ENCODE peak calls at places on chromosomes 16 and 17, in five cellular contexts. One of them, this sample, is unnamed.

GRCh38 chr16:83903739-83904138 is 4.8 kb downstream of the MLYCD start:
- DNase-seq in AG08395: peak; percentile 74
- DNase-seq in NCI-H1436 treated with DMSO at 0.1 percent for 48 hours: no peak
- DNase-seq in stimulated activated CD4-positive, alpha-beta T cell treated with anti-CD3 and anti-CD28 coated beads, Interleukin-1b, Interleukin-23, amount 100 ng/mL, for 1 hour: no peak
- DNase-seq in Ammon's horn: peak; percentile 66
- DNase-seq in this sample: no peak

GRCh38 chr16:81127051-81127450 is 30.9 kb upstream of the GCSH start:
- DNase-seq in AG08395: peak; percentile 62
- DNase-seq in NCI-H1436 treated with DMSO at 0.1 percent for 48 hours: no peak
- DNase-seq in stimulated activated CD4-positive, alpha-beta T cell treated with anti-CD3 and anti-CD28 coated beads, Interleukin-1b, Interleukin-23, amount 100 ng/mL, for 1 hour: no peak
- DNase-seq in Ammon's horn: no peak
- DNase-seq in this sample: no peak

GRCh38 chr16:46746821-46747776 is 1.0 kb downstream of the MYLK3 start:
- DNase-seq in AG08395: no peak
- DNase-seq in NCI-H1436 treated with DMSO at 0.1 percent for 48 hours: no peak
- DNase-seq in stimulated activated CD4-positive, alpha-beta T cell treated with anti-CD3 and anti-CD28 coated beads, Interleukin-1b, Interleukin-23, amount 100 ng/mL, for 1 hour: no peak
- DNase-seq in Ammon's horn: no peak
- DNase-seq in this sample: no peak

GRCh38 chr16:84648595-84649510 is 542 bp downstream of the KLHL36 start:
- DNase-seq in AG08395: peak; percentile 12
- DNase-seq in NCI-H1436 treated with DMSO at 0.1 percent for 48 hours: no peak
- DNase-seq in stimulated activated CD4-positive, alpha-beta T cell treated with anti-CD3 and anti-CD28 coated beads, Interleukin-1b, Interleukin-23, amount 100 ng/mL, for 1 hour: peak; percentile 7
- DNase-seq in Ammon's horn: no peak
- DNase-seq in this sample: no peak

GRCh38 chr16:17469011-17469741 is 1.6 kb downstream of the XYLT1 start:
- DNase-seq in AG08395: peak; percentile 80
- DNase-seq in NCI-H1436 treated with DMSO at 0.1 percent for 48 hours: no peak
- DNase-seq in stimulated activated CD4-positive, alpha-beta T cell treated with anti-CD3 and anti-CD28 coated beads, Interleukin-1b, Interleukin-23, amount 100 ng/mL, for 1 hour: no peak
- DNase-seq in Ammon's horn: no peak
- DNase-seq in this sample: no peak

GRCh38 chr17:77214743-77215142 is 74.0 kb downstream of the SEC14L1 start:
- DNase-seq in AG08395: peak; percentile 72
- DNase-seq in NCI-H1436 treated with DMSO at 0.1 percent for 48 hours: no peak
- DNase-seq in stimulated activated CD4-positive, alpha-beta T cell treated with anti-CD3 and anti-CD28 coated beads, Interleukin-1b, Interleukin-23, amount 100 ng/mL, for 1 hour: no peak
- DNase-seq in Ammon's horn: peak; percentile 75
- DNase-seq in this sample: peak; percentile 33

GRCh38 chr17:63816669-63817068 is 10.6 kb upstream of the PSMC5 start:
- DNase-seq in AG08395: no peak
- DNase-seq in NCI-H1436 treated with DMSO at 0.1 percent for 48 hours: no peak
- DNase-seq in stimulated activated CD4-positive, alpha-beta T cell treated with anti-CD3 and anti-CD28 coated beads, Interleukin-1b, Interleukin-23, amount 100 ng/mL, for 1 hour: no peak
- DNase-seq in Ammon's horn: no peak
- DNase-seq in this sample: no peak

GRCh38 chr16:57000271-57001025 is 11.1 kb downstream of the NLRC5 start:
- DNase-seq in AG08395: peak; percentile 94
- DNase-seq in NCI-H1436 treated with DMSO at 0.1 percent for 48 hours: no peak
- DNase-seq in stimulated activated CD4-positive, alpha-beta T cell treated with anti-CD3 and anti-CD28 coated beads, Interleukin-1b, Interleukin-23, amount 100 ng/mL, for 1 hour: no peak
- DNase-seq in Ammon's horn: no peak
- DNase-seq in this sample: no peak

GRCh38 chr16:89123001-89123830 is 29.6 kb downstream of the ACSF3 start:
- DNase-seq in AG08395: no peak
- DNase-seq in NCI-H1436 treated with DMSO at 0.1 percent for 48 hours: no peak
- DNase-seq in stimulated activated CD4-positive, alpha-beta T cell treated with anti-CD3 and anti-CD28 coated beads, Interleukin-1b, Interleukin-23, amount 100 ng/mL, for 1 hour: no peak
- DNase-seq in Ammon's horn: no peak
- DNase-seq in this sample: no peak

GRCh38 chr17:81249233-81250040 is 10.3 kb downstream of the NDUFAF8 start:
- DNase-seq in AG08395: no peak
- DNase-seq in NCI-H1436 treated with DMSO at 0.1 percent for 48 hours: no peak
- DNase-seq in stimulated activated CD4-positive, alpha-beta T cell treated with anti-CD3 and anti-CD28 coated beads, Interleukin-1b, Interleukin-23, amount 100 ng/mL, for 1 hour: no peak
- DNase-seq in Ammon's horn: no peak
- DNase-seq in this sample: no peak

GRCh38 chr17:37047631-37048104 is 98.9 kb downstream of the AATF start:
- DNase-seq in AG08395: peak; percentile 83
- DNase-seq in NCI-H1436 treated with DMSO at 0.1 percent for 48 hours: peak; percentile 83
- DNase-seq in stimulated activated CD4-positive, alpha-beta T cell treated with anti-CD3 and anti-CD28 coated beads, Interleukin-1b, Interleukin-23, amount 100 ng/mL, for 1 hour: peak; percentile 59
- DNase-seq in Ammon's horn: peak; percentile 89
- DNase-seq in this sample: peak; percentile 75

GRCh38 chr17:32516450-32516849 is 29.7 kb downstream of the CDK5R1 start:
- DNase-seq in AG08395: no peak
- DNase-seq in NCI-H1436 treated with DMSO at 0.1 percent for 48 hours: peak; percentile 60
- DNase-seq in stimulated activated CD4-positive, alpha-beta T cell treated with anti-CD3 and anti-CD28 coated beads, Interleukin-1b, Interleukin-23, amount 100 ng/mL, for 1 hour: no peak
- DNase-seq in Ammon's horn: no peak
- DNase-seq in this sample: no peak

GRCh38 chr17:17142556-17142955 is 63.6 kb downstream of the PLD6 start:
- DNase-seq in AG08395: no peak
- DNase-seq in NCI-H1436 treated with DMSO at 0.1 percent for 48 hours: no peak
- DNase-seq in stimulated activated CD4-positive, alpha-beta T cell treated with anti-CD3 and anti-CD28 coated beads, Interleukin-1b, Interleukin-23, amount 100 ng/mL, for 1 hour: no peak
- DNase-seq in Ammon's horn: no peak
- DNase-seq in this sample: no peak

GRCh38 chr16:75053791-75054555 is 55.1 kb downstream of the ZNRF1 start:
- DNase-seq in AG08395: no peak
- DNase-seq in NCI-H1436 treated with DMSO at 0.1 percent for 48 hours: peak; percentile 17
- DNase-seq in stimulated activated CD4-positive, alpha-beta T cell treated with anti-CD3 and anti-CD28 coated beads, Interleukin-1b, Interleukin-23, amount 100 ng/mL, for 1 hour: no peak
- DNase-seq in Ammon's horn: peak; percentile 74
- DNase-seq in this sample: no peak

GRCh38 chr17:32275060-32276042 is 9.7 kb downstream of the RHBDL3 start:
- DNase-seq in AG08395: peak; percentile 96
- DNase-seq in NCI-H1436 treated with DMSO at 0.1 percent for 48 hours: peak; percentile 87
- DNase-seq in stimulated activated CD4-positive, alpha-beta T cell treated with anti-CD3 and anti-CD28 coated beads, Interleukin-1b, Interleukin-23, amount 100 ng/mL, for 1 hour: no peak
- DNase-seq in Ammon's horn: no peak
- DNase-seq in this sample: no peak

GRCh38 chr16:58615280-58615679 is 14.3 kb downstream of the CNOT1 start:
- DNase-seq in AG08395: peak; percentile 7
- DNase-seq in NCI-H1436 treated with DMSO at 0.1 percent for 48 hours: no peak
- DNase-seq in stimulated activated CD4-positive, alpha-beta T cell treated with anti-CD3 and anti-CD28 coated beads, Interleukin-1b, Interleukin-23, amount 100 ng/mL, for 1 hour: no peak
- DNase-seq in Ammon's horn: no peak
- DNase-seq in this sample: no peak

GRCh38 chr17:149231-149630 is 11.9 kb downstream of the SCGB1C2 start:
- DNase-seq in AG08395: no peak
- DNase-seq in NCI-H1436 treated with DMSO at 0.1 percent for 48 hours: no peak
- DNase-seq in stimulated activated CD4-positive, alpha-beta T cell treated with anti-CD3 and anti-CD28 coated beads, Interleukin-1b, Interleukin-23, amount 100 ng/mL, for 1 hour: no peak
- DNase-seq in Ammon's horn: no peak
- DNase-seq in this sample: no peak

GRCh38 chr16:73878616-73879015 is 418.0 kb upstream of the PSMD7 start:
- DNase-seq in AG08395: peak; percentile 67
- DNase-seq in NCI-H1436 treated with DMSO at 0.1 percent for 48 hours: peak; percentile 48
- DNase-seq in stimulated activated CD4-positive, alpha-beta T cell treated with anti-CD3 and anti-CD28 coated beads, Interleukin-1b, Interleukin-23, amount 100 ng/mL, for 1 hour: no peak
- DNase-seq in Ammon's horn: peak; percentile 87
- DNase-seq in this sample: no peak

GRCh38 chr17:68603027-68603426 is 1.9 kb upstream of the FAM20A start:
- DNase-seq in AG08395: no peak
- DNase-seq in NCI-H1436 treated with DMSO at 0.1 percent for 48 hours: no peak
- DNase-seq in stimulated activated CD4-positive, alpha-beta T cell treated with anti-CD3 and anti-CD28 coated beads, Interleukin-1b, Interleukin-23, amount 100 ng/mL, for 1 hour: no peak
- DNase-seq in Ammon's horn: no peak
- DNase-seq in this sample: no peak

GRCh38 chr16:6484931-6485330 is 847.7 kb upstream of the RBFOX1 start:
- DNase-seq in AG08395: no peak
- DNase-seq in NCI-H1436 treated with DMSO at 0.1 percent for 48 hours: no peak
- DNase-seq in stimulated activated CD4-positive, alpha-beta T cell treated with anti-CD3 and anti-CD28 coated beads, Interleukin-1b, Interleukin-23, amount 100 ng/mL, for 1 hour: no peak
- DNase-seq in Ammon's horn: no peak
- DNase-seq in this sample: no peak

This sample was measured in iPS DF 6.9.